ENCODE peak calls at places on chromosomes 12 and 14, in seven cellular contexts. Y is GM23338, M is left ventricle myocardium inferior, K is epithelial cell of proximal tubule, U is transverse colon, N is dorsolateral prefrontal cortex, B is AG09309. F is an unnamed sample.
A peak's percentile ranks its signal among the peaks of the same experiment; 100 is the strongest.

GRCh38 chr12:111254106-111254505 is 114.8 kb downstream of the PHETA1 start:
- DNase-seq in Y (no peak), M (no peak), K (no peak), U (no peak), N (no peak), B (no peak), F (no peak)

GRCh38 chr12:6607751-6608591 is 792 bp upstream of the CHD4 start:
- DNase-seq in Y (peak; percentile 39), M (no peak), K (no peak), U (peak; percentile 76), N (no peak), B (no peak), F (peak; percentile 73)

GRCh38 chr14:31207746-31208545 is at the start of gene HECTD1:
- DNase-seq in Y (peak; percentile 90), M (peak; percentile 91), K (no peak), U (peak; percentile 93), N (peak; percentile 77), B (peak; percentile 58), F (peak; percentile 76)

GRCh38 chr12:111841236-111841749 is 735 bp upstream of the MAPKAPK5 start:
- DNase-seq in Y (no peak), M (no peak), K (no peak), U (no peak), N (no peak), B (no peak), F (peak; percentile 30)

GRCh38 chr14:49944501-49944900 is 51.6 kb downstream of the ARF6 start:
- DNase-seq in Y (no peak), M (no peak), K (no peak), U (no peak), N (no peak), B (no peak), F (no peak)

GRCh38 chr12:570237-570925 is 92.9 kb downstream of the NINJ2 start:
- DNase-seq in Y (peak; percentile 86), M (peak; percentile 81), K (no peak), U (peak; percentile 85), N (peak; percentile 30), B (no peak), F (peak; percentile 90)

GRCh38 chr12:123655420-123655819 is 15.5 kb upstream of the TCTN2 start:
- DNase-seq in Y (no peak), M (peak; percentile 55), K (no peak), U (peak; percentile 37), N (no peak), B (no peak), F (no peak)

GRCh38 chr12:108670066-108670631 is 36.5 kb upstream of the SELPLG start:
- DNase-seq in Y (no peak), M (no peak), K (no peak), U (no peak), N (no peak), B (no peak), F (no peak)

GRCh38 chr14:77059276-77059934 is 30.9 kb upstream of the IRF2BPL start:
- DNase-seq in Y (peak; percentile 82), M (no peak), K (peak; percentile 51), U (no peak), N (peak; percentile 93), B (peak; percentile 77), F (peak; percentile 79)

GRCh38 chr12:108302471-108303311 is 36.4 kb downstream of the CMKLR1 start:
- DNase-seq in Y (peak; percentile 83), M (peak; percentile 88), K (no peak), U (peak; percentile 43), N (no peak), B (peak; percentile 47), F (no peak)

GRCh38 chr12:76085159-76085868 is 829 bp upstream of the NAP1L1 start:
- DNase-seq in Y (no peak), M (no peak), K (no peak), U (no peak), N (no peak), B (no peak), F (peak; percentile 22)

GRCh38 chr14:96911499-96912130 is 114.4 kb downstream of the VRK1 start:
- DNase-seq in Y (no peak), M (no peak), K (no peak), U (no peak), N (no peak), B (no peak), F (no peak)

GRCh38 chr14:96917442-96917963 is 120.3 kb downstream of the VRK1 start:
- DNase-seq in Y (no peak), M (no peak), K (no peak), U (no peak), N (no peak), B (no peak), F (no peak)

GRCh38 chr14:96914729-96915128 is 117.5 kb downstream of the VRK1 start:
- DNase-seq in Y (no peak), M (no peak), K (no peak), U (no peak), N (no peak), B (no peak), F (no peak)

GRCh38 chr14:96916751-96917150 is 119.6 kb downstream of the VRK1 start:
- DNase-seq in Y (no peak), M (no peak), K (no peak), U (no peak), N (no peak), B (no peak), F (no peak)

DNA sequence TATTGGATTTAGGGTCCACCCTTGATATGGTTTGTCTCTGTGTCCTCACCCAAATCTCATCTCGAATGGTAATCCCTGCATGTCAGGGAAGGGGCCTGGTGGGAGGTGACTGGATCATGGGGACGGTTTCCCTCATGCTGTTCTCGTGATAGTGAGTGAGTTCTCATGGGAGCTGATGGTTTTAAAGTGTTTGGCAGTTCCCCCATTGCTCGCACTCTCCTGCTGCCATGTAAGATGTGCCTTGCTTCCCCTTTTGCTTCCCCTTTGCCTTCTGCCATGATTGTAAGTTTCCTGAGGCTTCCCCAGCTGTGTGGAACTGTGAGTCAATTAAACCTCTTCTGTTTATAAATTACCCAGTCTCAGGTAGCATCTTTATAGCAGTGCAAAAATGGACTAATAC is 118.3 kb downstream of the VRK1 start:
- DNase-seq in Y (no peak), M (no peak), K (no peak), U (no peak), N (no peak), B (no peak), F (no peak)
- H3K4me3 ChIP-seq in Y (no peak overlapping the region), M (no peak overlapping the region), K (no peak overlapping the region), U (no peak overlapping the region), N (no peak overlapping the region), B (no peak overlapping the region), F (no peak overlapping the region)

DNA sequence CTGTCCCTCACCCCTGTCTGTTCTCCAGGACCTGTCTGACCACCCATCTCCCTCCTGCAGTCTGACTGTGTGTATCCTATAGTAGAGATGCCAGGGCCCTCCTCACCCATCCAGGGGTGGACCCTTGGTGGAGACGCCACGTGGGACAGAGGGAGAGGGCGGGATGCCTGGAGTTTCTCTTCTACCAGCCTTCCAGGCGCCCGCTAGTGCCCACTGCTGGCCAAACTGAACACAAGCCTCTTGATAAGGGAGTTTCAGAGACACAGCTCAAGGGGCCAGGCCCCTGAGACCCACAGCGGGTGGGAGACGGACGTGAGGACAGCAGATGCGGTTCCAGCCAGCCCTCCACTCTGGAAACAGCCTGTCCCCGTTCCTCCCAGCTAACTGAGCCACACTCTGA is 147.3 kb downstream of the RBM19 start:
- DNase-seq in Y (peak; percentile 79), M (no peak), K (no peak), U (no peak), N (no peak), B (no peak), F (no peak)
- TF ChIP-seq CTCF in Y (peak; percentile 79), M (no peak), K (peak; percentile 53), U (no peak), N (peak; percentile 17), B (peak; percentile 44), F (peak; percentile 19)

DNA sequence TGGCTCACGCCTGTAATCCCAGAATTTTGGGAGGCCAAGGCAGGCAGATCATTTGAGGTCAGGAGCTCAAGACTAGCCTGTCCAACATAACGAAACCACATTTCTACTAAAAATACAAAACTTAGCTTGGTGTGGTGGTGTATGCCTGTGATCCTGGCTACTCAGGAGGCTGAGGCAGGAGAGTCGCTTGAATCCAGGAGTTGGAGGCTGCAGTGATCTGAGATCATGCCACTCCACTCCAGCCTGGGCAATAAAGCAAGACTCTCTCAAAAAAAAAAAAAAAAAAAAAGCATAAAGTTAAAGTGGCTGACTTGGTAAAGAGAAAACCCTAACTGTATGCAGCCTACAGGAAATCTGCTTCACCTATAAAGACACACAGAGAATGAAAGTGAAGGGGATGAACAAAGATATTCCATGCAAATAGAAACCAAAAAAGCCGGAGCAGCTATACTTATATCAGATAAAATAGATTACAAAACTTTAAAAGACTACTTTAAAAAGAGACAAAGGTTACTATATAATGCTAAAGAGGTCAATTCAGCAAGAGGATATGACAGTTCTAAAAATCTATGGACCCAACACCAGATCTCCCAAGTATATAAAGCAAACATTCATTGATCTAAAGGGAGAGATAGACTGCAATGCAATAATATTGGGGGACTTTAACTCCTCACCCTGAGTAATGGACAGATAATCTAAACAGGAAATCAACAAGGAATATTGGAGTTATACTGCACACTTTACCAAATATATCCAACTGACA is 4.1 kb downstream of the CLEC2B start:
- DNase-seq in Y (no peak), M (no peak), K (no peak), U (no peak), N (no peak), B (no peak), F (no peak)
- H3K4me3 ChIP-seq in Y (no peak overlapping the region), M (peak overlapping the region; percentile 63), K (no peak overlapping the region), U (no peak overlapping the region), N (peak overlapping the region; percentile 22), B (no peak overlapping the region), F (no peak overlapping the region)

GRCh38 chr12:7927470-7927869 is 8.5 kb downstream of the SLC2A3 start:
- DNase-seq in Y (no peak), M (no peak), K (no peak), U (no peak), N (no peak), B (no peak), F (no peak)

GRCh38 chr12:7929069-7929792 is 6.8 kb downstream of the SLC2A3 start:
- DNase-seq in Y (no peak), M (no peak), K (no peak), U (no peak), N (no peak), B (no peak), F (no peak)

GRCh38 chr12:7917392-7918267 is 18.4 kb downstream of the SLC2A3 start:
- DNase-seq in Y (no peak), M (no peak), K (no peak), U (no peak), N (no peak), B (no peak), F (no peak)

DNA sequence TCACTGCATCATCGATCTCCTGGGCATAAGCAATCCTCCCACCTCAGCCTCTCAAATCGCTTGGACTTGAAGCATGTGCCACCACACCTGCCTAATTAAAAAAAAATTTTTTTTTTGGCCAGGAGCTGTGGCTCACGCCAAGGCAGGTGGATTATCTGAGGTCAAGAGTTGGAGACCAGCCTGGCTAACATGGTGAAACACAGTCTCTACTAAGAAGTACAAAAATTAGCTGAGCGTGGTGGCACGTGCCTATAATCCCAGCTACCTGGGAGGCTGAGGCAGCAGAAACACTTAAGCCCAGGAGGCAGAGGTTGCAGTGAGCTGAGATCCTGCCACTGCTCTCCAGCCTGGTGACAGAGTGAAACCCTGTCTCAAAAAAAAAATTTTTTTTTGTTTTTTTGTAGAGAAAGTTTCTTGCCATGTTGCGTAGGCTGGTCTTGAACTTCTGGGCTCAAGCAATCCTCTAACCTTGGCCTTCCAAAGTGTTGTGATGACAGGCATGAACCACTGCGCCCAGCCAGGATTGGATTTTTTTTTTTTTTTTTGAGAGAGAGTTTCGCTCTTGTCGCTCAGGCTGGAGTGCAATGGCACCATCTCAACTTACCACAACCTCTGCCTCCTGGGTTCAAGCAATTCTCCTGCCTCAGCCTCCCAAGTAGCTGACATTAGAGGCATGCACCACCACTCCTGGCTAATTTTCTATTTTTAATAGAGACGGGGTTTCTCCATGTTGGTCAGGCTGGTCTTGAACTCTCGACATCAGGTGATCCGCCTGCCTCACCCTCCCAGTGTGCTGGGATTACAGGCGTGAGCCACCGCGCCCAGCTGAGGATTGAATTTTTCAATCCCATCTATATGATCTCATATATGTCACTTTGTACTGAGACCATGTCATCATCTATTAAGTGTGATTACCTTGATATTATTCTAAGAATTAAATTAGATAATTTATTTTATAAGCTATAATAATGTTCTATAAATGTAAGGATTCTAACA is 12.4 kb downstream of the SLC2A3 start:
- DNase-seq in Y (no peak), M (no peak), K (no peak), U (no peak), N (no peak), B (no peak), F (no peak)
- TF ChIP-seq CTCF in Y (no peak), M (no peak), K (no peak), U (no peak), N (no peak), B (no peak), F (no peak)

F was measured in epithelial cell of esophagus.